ENCODE peak calls at places on chromosomes 13 and 19, in eight cellular contexts. V is activated T-helper 1 cell treated with anti-CD3 and anti-CD28 coated beads, Interleukin-12 subunit alpha, Interleukin-12 subunit beta, Interleukin-2, Interleukin-4 antibody, amounts not matched to agents 30 ng/mL and 10 ng/mL and 1 ng/mL, durations not matched to agents 14 hours and 24 hours and 36 hours; Q is neural crest cell; Z is hippocampal formation; S is body of pancreas; G is colonic mucosa; K is T-helper 2 cell; D is heart right ventricle. T is an unnamed sample.

GRCh38 chr19:47067215-47067847 is 18.9 kb upstream of the TMEM160 start:
- DNase-seq in D (no peak), Z (no peak), K (no peak), V (no peak), S (no peak), Q (no peak), G (no peak), T (no peak)

GRCh38 chr13:58744686-58745085 is 1113.1 kb downstream of the PCDH17 start:
- DNase-seq in G (no peak), Z (no peak), K (no peak), D (no peak), V (no peak), Q (no peak), S (no peak), T (no peak)

GRCh38 chr19:31340059-31341025 is 8.9 kb downstream of the TSHZ3 start:
- DNase-seq in G (no peak), Z (no peak), K (peak; percentile 53), S (no peak), D (no peak), Q (no peak), V (no peak), T (peak; percentile 42)

GRCh38 chr19:39765091-39766076 is 13.3 kb upstream of the LEUTX start:
- DNase-seq in K (peak; percentile 14), D (no peak), V (no peak), Z (no peak), G (peak; percentile 44), Q (peak; percentile 76), S (peak; percentile 22), T (peak; percentile 60)

GRCh38 chr19:29943615-29944014 is 1.6 kb downstream of the URI1 start:
- DNase-seq in G (no peak), S (no peak), D (no peak), K (no peak), Q (no peak), V (no peak), Z (no peak), T (peak; percentile 15)

GRCh38 chr19:33441828-33442227 is 68.3 kb downstream of the CEBPG start:
- DNase-seq in K (no peak), D (no peak), Z (no peak), G (no peak), S (no peak), V (no peak), Q (no peak), T (no peak)

GRCh38 chr13:69910800-69911199 is 196.8 kb upstream of the ATXN8OS start:
- DNase-seq in D (no peak), Q (no peak), G (no peak), Z (no peak), V (no peak), K (no peak), S (no peak), T (no peak)

GRCh38 chr13:39012608-39013007 is 22.0 kb upstream of the STOML3 start:
- DNase-seq in G (no peak), V (no peak), K (no peak), Z (no peak), Q (no peak), D (no peak), S (no peak), T (no peak)

GRCh38 chr13:51637852-51638496 is 53.7 kb downstream of the WDFY2 start:
- DNase-seq in Z (no peak), G (no peak), Q (no peak), S (no peak), V (no peak), D (no peak), K (no peak), T (peak; percentile 46)

GRCh38 chr13:80312967-80313366 is 28.0 kb downstream of the SPRY2 start:
- DNase-seq in Q (no peak), S (no peak), Z (no peak), G (no peak), D (no peak), K (no peak), V (no peak), T (no peak)

GRCh38 chr13:44609137-44609536 is 33.0 kb upstream of the TSC22D1 start:
- DNase-seq in S (no peak), K (no peak), D (no peak), V (no peak), Z (no peak), Q (no peak), G (no peak), T (no peak)